ENCODE peak calls at places on chromosomes 7 and 10, in six cellular contexts. O is heart left ventricle, G is tibial nerve, W is erythroblast, V is suprapubic skin, Z is GM12891. M is an unnamed sample.

GRCh38 chr7:47782022-47782421 is 166.2 kb downstream of the PKD1L1 start:
- DNase-seq in O (no peak), G (no peak), W (no peak), V (no peak), Z (no peak), M (no peak)

GRCh38 chr7:154698726-154699291 is 304.1 kb downstream of the PAXIP1 start:
- DNase-seq in O (no peak), G (no peak), W (peak), V (no peak), Z (peak), M (peak)

GRCh38 chr10:93342346-93342745 is 139.8 kb downstream of the MYOF start:
- DNase-seq in O (no peak), G (no peak), W (no peak), V (no peak), Z (no peak), M (no peak)

GRCh38 chr7:6175642-6176041 is 96.8 kb downstream of the CYTH3 start:
- DNase-seq in O (no peak), G (peak), W (no peak), V (no peak), Z (no peak), M (no peak)

GRCh38 chr10:82564353-82565218 is 689.6 kb downstream of the NRG3 start:
- DNase-seq in O (no peak), G (no peak), W (no peak), V (no peak), Z (no peak), M (no peak)

GRCh38 chr10:23001901-23002516 is 74.2 kb downstream of the ARMC3 start:
- DNase-seq in O (no peak), G (no peak), W (no peak), V (no peak), Z (no peak), M (no peak)

GRCh38 chr10:3497581-3497980 is 287.4 kb downstream of the KLF6 start:
- DNase-seq in O (no peak), G (no peak), W (no peak), V (no peak), Z (no peak), M (no peak)

GRCh38 chr10:121243899-121244241 is 354.4 kb downstream of the FGFR2 start:
- DNase-seq in O (no peak), G (no peak), W (no peak), V (no peak), Z (no peak), M (no peak)

GRCh38 chr7:110718514-110719205 is 372.3 kb upstream of the LRRN3 start:
- DNase-seq in O (no peak), G (no peak), W (no peak), V (no peak), Z (no peak), M (no peak)

GRCh38 chr10:43313901-43314300 is 47.0 kb upstream of the RASGEF1A start:
- DNase-seq in O (no peak), G (no peak), W (no peak), V (no peak), Z (no peak), M (no peak)

GRCh38 chr10:110224992-110225391 is 17.6 kb downstream of the MXI1 start:
- DNase-seq in O (no peak), G (no peak), W (peak), V (no peak), Z (no peak), M (no peak)

GRCh38 chr10:110226555-110226925 is 19.1 kb downstream of the MXI1 start:
- DNase-seq in O (peak), G (peak), W (peak), V (peak), Z (peak), M (peak)

GRCh38 chr10:110226926-110227641 is 19.7 kb downstream of the MXI1 start:
- DNase-seq in O (peak), G (no peak), W (peak), V (peak), Z (peak), M (peak)

GRCh38 chr10:110225441-110225755 is 18.0 kb downstream of the MXI1 start:
- DNase-seq in O (no peak), G (no peak), W (no peak), V (no peak), Z (no peak), M (no peak)

GRCh38 chr10:110225756-110226554 is 18.6 kb downstream of the MXI1 start:
- DNase-seq in O (peak), G (peak), W (peak), V (peak), Z (peak), M (peak)
- TF ChIP-seq POLR2A in O (peak), G (peak), W (peak), V (peak), Z (no peak), M (no peak)

GRCh38 chr10:96930469-96930868 is 98.4 kb downstream of the LCOR start:
- DNase-seq in O (no peak), G (no peak), W (no peak), V (no peak), Z (no peak), M (no peak)
- TF ChIP-seq POLR2A in O (no peak), G (no peak), W (no peak), V (no peak), Z (no peak), M (no peak)

DNA sequence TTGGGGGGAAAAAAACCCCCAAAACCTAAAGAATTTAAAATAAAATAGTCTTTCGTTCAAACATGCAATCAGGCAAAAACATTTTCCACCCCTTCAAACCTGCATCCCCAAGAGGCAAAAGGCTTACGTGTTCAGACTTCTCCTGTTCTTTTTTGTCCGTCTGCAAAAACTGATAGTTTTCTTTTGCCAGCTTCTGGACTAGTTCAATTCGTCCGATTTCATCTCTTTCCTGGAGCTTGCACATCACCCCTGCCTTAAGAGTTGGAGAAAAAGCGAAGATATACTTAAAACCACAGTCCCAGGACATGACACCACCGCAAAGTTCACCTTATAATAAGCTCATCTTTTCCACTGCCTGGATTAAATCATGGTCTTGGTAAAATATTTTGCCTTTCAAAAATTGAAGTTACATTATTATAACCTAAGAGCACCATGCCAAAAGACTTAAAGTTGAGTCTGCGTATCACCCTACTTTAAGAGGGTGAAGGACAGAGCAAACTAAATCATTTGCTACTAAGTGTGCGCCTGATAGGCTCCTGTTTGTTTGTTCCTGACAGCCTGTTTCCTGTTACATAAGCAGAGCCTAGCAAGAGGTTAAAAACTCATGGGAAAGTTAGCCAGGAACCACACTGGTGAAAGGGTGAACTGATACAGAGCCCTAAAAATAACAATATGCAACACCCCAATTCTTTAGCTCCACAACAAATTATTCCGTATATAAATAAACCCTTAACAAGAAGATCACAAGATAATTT is 137.0 kb downstream of the RAPGEF5 start:
- DNase-seq in O (no peak), G (no peak), W (no peak), V (no peak), Z (no peak), M (no peak)
- TF ChIP-seq POLR2A in O (no peak), G (no peak), W (no peak), V (no peak), Z (no peak), M (no peak)

GRCh38 chr7:67302113-67303039 is 305.7 kb downstream of the TYW1 start:
- DNase-seq in O (peak), G (peak), W (peak), V (peak), Z (peak), M (peak)
- TF ChIP-seq POLR2A in O (peak), G (peak), W (peak), V (peak), Z (peak), M (peak)

GRCh38 chr7:118214051-118214832 is 10.3 kb upstream of the ANKRD7 start:
- DNase-seq in O (peak), G (peak), W (peak), V (peak), Z (peak), M (peak)
- TF ChIP-seq POLR2A in O (no peak), G (peak), W (no peak), V (no peak), Z (peak), M (peak)

DNA sequence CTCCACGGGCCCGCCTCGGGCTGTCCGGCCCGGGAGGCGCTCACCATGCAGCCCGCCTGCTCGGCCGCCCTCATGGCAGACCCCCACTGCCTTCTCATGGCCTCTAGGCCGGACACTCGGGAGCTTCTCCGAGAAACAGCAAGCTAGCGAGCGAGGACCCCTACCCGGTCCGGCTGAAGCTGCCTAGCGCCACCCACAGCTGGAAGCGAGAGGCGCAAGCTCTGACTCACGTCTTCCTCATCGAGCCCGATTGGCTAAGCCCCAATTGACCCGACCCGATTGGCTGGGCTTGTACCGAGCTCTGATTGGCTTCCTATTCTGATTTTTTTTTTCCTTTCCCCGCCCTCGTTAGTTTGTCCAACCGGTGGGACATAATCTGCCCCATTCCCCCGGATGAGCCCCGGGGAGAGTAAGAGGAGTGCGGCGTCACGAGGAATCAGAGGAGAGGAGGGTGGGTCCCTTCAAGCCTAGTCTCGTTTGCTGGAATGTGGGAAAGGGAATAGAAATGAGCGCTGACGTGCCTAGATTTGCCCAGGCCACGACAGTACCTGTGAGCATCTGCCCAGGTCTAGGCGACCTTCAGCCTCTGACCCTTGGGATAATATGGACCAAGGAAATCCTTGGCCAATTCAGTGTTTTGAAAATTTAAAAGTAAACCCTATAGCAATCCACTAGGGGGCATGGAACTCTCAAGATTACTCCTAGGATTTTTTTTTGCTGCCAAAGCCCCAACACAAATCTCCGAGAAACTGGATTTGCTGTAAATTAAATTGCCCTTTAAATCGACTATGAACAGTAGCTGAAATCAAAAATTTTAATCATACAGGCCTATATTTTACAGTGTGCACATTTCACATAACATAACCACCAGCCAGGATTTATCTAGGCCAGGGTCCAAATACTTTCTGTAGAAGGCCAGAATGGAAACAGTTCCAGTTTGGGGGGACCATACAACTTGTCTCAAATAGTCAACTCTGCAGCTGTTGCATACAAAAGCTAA is at the start of gene TYSND1:
- DNase-seq in O (peak), G (peak), W (peak), V (peak), Z (peak), M (peak)
- TF ChIP-seq POLR2A in O (peak), G (peak), W (peak), V (peak), Z (peak), M (peak)

GRCh38 chr10:13586676-13587355 is at the start of gene PRPF18:
- DNase-seq in O (peak), G (peak), W (peak), V (peak), Z (peak), M (peak)
- TF ChIP-seq POLR2A in O (peak), G (peak), W (peak), V (peak), Z (peak), M (peak)

GRCh38 chr10:48294431-48294830 is 12.0 kb upstream of the MAPK8 start:
- DNase-seq in O (no peak), G (no peak), W (no peak), V (no peak), Z (no peak), M (no peak)
- TF ChIP-seq POLR2A in O (no peak), G (no peak), W (no peak), V (no peak), Z (no peak), M (no peak)

DNA sequence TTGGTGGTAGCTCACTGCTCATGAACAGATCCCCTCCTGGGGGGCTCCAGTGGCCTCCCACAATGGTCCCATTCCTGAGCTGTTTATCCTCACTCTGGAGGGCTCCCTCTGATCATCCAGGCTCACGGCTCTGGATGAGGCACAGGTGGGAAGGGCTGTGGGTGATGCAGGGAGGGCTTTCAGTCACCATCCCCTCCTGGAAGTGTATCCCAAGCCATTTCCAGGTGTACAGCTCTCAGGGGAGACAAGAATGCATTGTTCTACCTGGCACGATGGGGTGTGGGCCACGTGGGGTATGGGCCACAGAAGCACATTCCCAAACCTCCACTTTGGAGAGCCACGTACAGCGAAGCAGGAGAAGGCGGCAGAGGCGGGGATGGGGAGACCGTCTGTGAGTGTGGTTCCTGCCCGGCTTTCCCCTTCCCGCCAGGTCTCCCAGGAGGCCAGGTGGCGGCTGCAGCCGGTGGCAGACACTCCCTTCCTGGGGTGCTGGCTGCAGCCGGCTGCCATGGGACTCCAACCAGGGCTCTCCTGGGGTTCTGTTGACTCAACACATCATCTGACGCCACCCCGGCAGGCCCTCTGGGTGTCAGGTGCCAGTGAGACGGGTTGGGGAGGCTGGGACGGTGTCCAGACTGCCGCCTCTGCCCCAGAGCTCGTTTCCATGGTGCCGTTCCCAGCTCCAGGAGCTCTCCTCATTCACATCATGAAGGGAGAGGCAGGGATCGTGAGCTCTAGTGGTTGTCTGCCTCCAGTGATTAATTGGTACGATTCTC is 169.7 kb upstream of the RHEB start:
- DNase-seq in O (peak), G (no peak), W (no peak), V (peak), Z (no peak), M (peak)
- TF ChIP-seq POLR2A in O (no peak), G (no peak), W (no peak), V (no peak), Z (no peak), M (peak)

GRCh38 chr10:6202684-6203330 is at the start of gene PFKFB3:
- DNase-seq in O (peak), G (peak), W (peak), V (peak), Z (peak), M (peak)
- TF ChIP-seq POLR2A in O (peak), G (peak), W (peak), V (peak), Z (peak), M (peak)